ENCODE peak calls at places on chromosomes 6 and 20, in eight cellular contexts. P is RPMI8226, Z is astrocyte of the spinal cord, L is hepatocyte, R is OCI-M1, G is cardiac septum, J is NCI-H1048, A is PC-9. T is an unnamed sample.

GRCh38 chr6:74715362-74716068 is 490.3 kb downstream of the COL12A1 start:
- DNase-seq in P (no peak), Z (peak), L (no peak), R (peak), G (no peak), J (no peak), A (no peak), T (no peak)

GRCh38 chr20:33002087-33002808 is 2.0 kb downstream of the SUN5 start:
- DNase-seq in P (no peak), Z (no peak), L (no peak), R (no peak), G (no peak), J (no peak), A (no peak), T (no peak)

GRCh38 chr20:20972490-20972889 is 133.7 kb downstream of the LINC00237 start:
- DNase-seq in P (no peak), Z (no peak), L (no peak), R (no peak), G (no peak), J (no peak), A (no peak), T (no peak)

GRCh38 chr6:139242457-139243240 is 49.1 kb downstream of the TXLNB start:
- DNase-seq in P (no peak), Z (no peak), L (no peak), R (no peak), G (no peak), J (no peak), A (no peak), T (no peak)

GRCh38 chr6:150142657-150143501 is at the start of gene PPP1R14C:
- DNase-seq in P (no peak), Z (no peak), L (peak), R (no peak), G (no peak), J (peak), A (peak), T (no peak)

GRCh38 chr6:170269873-170270541 is 20.9 kb downstream of the DLL1 start:
- DNase-seq in P (no peak), Z (no peak), L (no peak), R (no peak), G (no peak), J (no peak), A (no peak), T (no peak)

GRCh38 chr6:23073851-23074250 is 504.5 kb downstream of the HDGFL1 start:
- DNase-seq in P (no peak), Z (peak), L (no peak), R (no peak), G (no peak), J (no peak), A (no peak), T (no peak)

GRCh38 chr20:13611726-13612125 is 27.0 kb downstream of the TASP1 start:
- DNase-seq in P (no peak), Z (no peak), L (no peak), R (no peak), G (no peak), J (no peak), A (no peak), T (no peak)

GRCh38 chr6:106849676-106850332 is 124.7 kb downstream of the CD24 start:
- DNase-seq in P (no peak), Z (no peak), L (no peak), R (peak), G (no peak), J (no peak), A (no peak), T (no peak)

GRCh38 chr6:168120390-168121307 is 41.6 kb upstream of the FRMD1 start:
- DNase-seq in P (no peak), Z (no peak), L (no peak), R (no peak), G (no peak), J (no peak), A (no peak), T (no peak)

GRCh38 chr6:48140221-48140620 is 29.2 kb upstream of the PTCHD4 start:
- DNase-seq in P (no peak), Z (no peak), L (no peak), R (no peak), G (no peak), J (no peak), A (no peak), T (no peak)

GRCh38 chr6:78781001-78781400 is 86.3 kb upstream of the IRAK1BP1 start:
- DNase-seq in P (no peak), Z (no peak), L (no peak), R (no peak), G (no peak), J (no peak), A (peak), T (no peak)

GRCh38 chr20:34541264-34541901 is 17.1 kb upstream of the MAP1LC3A start:
- DNase-seq in P (no peak), Z (no peak), L (no peak), R (no peak), G (no peak), J (no peak), A (no peak), T (no peak)

GRCh38 chr6:37741757-37742400 is 44.2 kb upstream of the MDGA1 start:
- DNase-seq in P (peak), Z (no peak), L (peak), R (peak), G (no peak), J (no peak), A (peak), T (no peak)

GRCh38 chr6:166784691-166785090 is 157.6 kb upstream of the RPS6KA2 start:
- DNase-seq in P (no peak), Z (no peak), L (no peak), R (no peak), G (no peak), J (no peak), A (no peak), T (no peak)

GRCh38 chr6:158184598-158184997 is 16.4 kb downstream of the GTF2H5 start:
- DNase-seq in P (no peak), Z (no peak), L (no peak), R (no peak), G (no peak), J (no peak), A (no peak), T (no peak)

GRCh38 chr6:123507582-123507981 is 129.2 kb downstream of the TRDN start:
- DNase-seq in P (no peak), Z (no peak), L (no peak), R (no peak), G (no peak), J (no peak), A (no peak), T (no peak)

GRCh38 chr6:139152088-139152891 is 17.4 kb downstream of the HECA start:
- DNase-seq in P (no peak), Z (peak), L (no peak), R (no peak), G (no peak), J (no peak), A (no peak), T (no peak)

GRCh38 chr6:117206522-117206921 is 58.8 kb upstream of the VGLL2 start:
- DNase-seq in P (no peak), Z (no peak), L (no peak), R (no peak), G (no peak), J (no peak), A (no peak), T (no peak)